ENCODE peak calls at places on chromosomes 4 and X, in five cellular contexts. O is sigmoid colon, J is A549, N is tibial nerve, A is prostate gland. B is an unnamed sample.
A peak's percentile ranks its signal among the peaks of the same experiment; 100 is the strongest.

GRCh38 chr4:26420903-26421302 is 69.4 kb downstream of the CCKAR start:
- DNase-seq in J (no peak), A (peak; percentile 38), N (no peak), O (no peak), B (no peak)

GRCh38 chr4:133151301-133151680 is 2.2 kb downstream of the PCDH10 start:
- DNase-seq in J (peak; percentile 24), N (no peak), O (peak; percentile 48), A (no peak), B (peak; percentile 17)

GRCh38 chr4:69025191-69025998 is 70.9 kb upstream of the UGT2B7 start:
- DNase-seq in A (no peak), J (peak; percentile 50), N (no peak), O (no peak), B (peak; percentile 56)

GRCh38 chr4:23332266-23332665 is 557.6 kb downstream of the PPARGC1A start:
- DNase-seq in A (no peak), N (no peak), O (no peak), J (no peak), B (no peak)

GRCh38 chrX:44698328-44698727 is 145.5 kb upstream of the DUSP21 start:
- DNase-seq in O (no peak), A (peak; percentile 9), J (peak; percentile 14), N (no peak), B (peak; percentile 55)

GRCh38 chr4:78292336-78292735 is 235.2 kb downstream of the FRAS1 start:
- DNase-seq in N (no peak), O (no peak), J (no peak), A (no peak), B (no peak)

GRCh38 chr4:4836044-4836443 is 23.4 kb upstream of the MSX1 start:
- DNase-seq in A (no peak), O (no peak), J (no peak), N (no peak), B (no peak)

GRCh38 chr4:101169044-101170014 is 178.0 kb downstream of the PPP3CA start:
- DNase-seq in O (peak; percentile 69), N (no peak), A (peak; percentile 18), J (peak; percentile 85), B (peak; percentile 71)

GRCh38 chr4:156946508-156947197 is 24.9 kb downstream of the PDGFC start:
- DNase-seq in A (no peak), N (no peak), J (peak; percentile 79), O (peak; percentile 79), B (no peak)

GRCh38 chr4:19402666-19403065 is 849.0 kb upstream of the SLIT2 start:
- DNase-seq in J (no peak), N (no peak), O (no peak), A (no peak), B (no peak)

GRCh38 chr4:6470502-6471302 is 1.7 kb downstream of the PPP2R2C start:
- DNase-seq in O (peak; percentile 75), N (no peak), J (peak; percentile 61), A (peak; percentile 33), B (peak; percentile 31)

GRCh38 chr4:73450398-73451004 is 14.5 kb downstream of the AFP start:
- DNase-seq in A (no peak), J (peak; percentile 73), N (no peak), O (no peak), B (peak; percentile 24)

GRCh38 chr4:131499139-131499873 is 1649.8 kb upstream of the PCDH10 start:
- DNase-seq in N (no peak), A (no peak), J (peak; percentile 12), O (no peak), B (no peak)

GRCh38 chr4:147975325-147975724 is 243.4 kb downstream of the ARHGAP10 start:
- DNase-seq in N (no peak), J (no peak), A (no peak), O (no peak), B (no peak)

GRCh38 chrX:123959281-123960063 is 2.0 kb upstream of the STAG2 start:
- DNase-seq in A (peak; percentile 24), J (peak; percentile 64), O (peak; percentile 81), N (peak; percentile 29), B (peak; percentile 50)

GRCh38 chrX:28177202-28177601 is 196.0 kb upstream of the DCAF8L1 start:
- DNase-seq in J (peak; percentile 2), N (no peak), O (no peak), A (no peak), B (no peak)

GRCh38 chr4:15912236-15912635 is 26.3 kb downstream of the FGFBP1 start:
- DNase-seq in A (no peak), J (no peak), N (no peak), O (no peak), B (no peak)

GRCh38 chrX:136574548-136574947 is 42.5 kb downstream of the VGLL1 start:
- DNase-seq in A (no peak), J (no peak), N (no peak), O (no peak), B (peak; percentile 11)

GRCh38 chrX:125131146-125131545 is 188.5 kb upstream of the TEX13C start:
- DNase-seq in O (no peak), A (no peak), N (no peak), J (peak; percentile 20), B (no peak)

GRCh38 chr4:15427715-15428114 is at the start of gene C1QTNF7:
- DNase-seq in O (no peak), N (no peak), A (no peak), J (no peak), B (no peak)

GRCh38 chr4:164648849-164649212 is 105.1 kb upstream of the SMIM31 start:
- DNase-seq in J (no peak), O (no peak), N (no peak), A (no peak), B (no peak)

GRCh38 chr4:11730545-11730944 is 301.9 kb upstream of the HS3ST1 start:
- DNase-seq in A (no peak), J (no peak), O (no peak), N (no peak), B (no peak)

GRCh38 chr4:102343964-102344519 is 1.2 kb downstream of the SLC39A8 start:
- DNase-seq in O (peak; percentile 77), A (peak; percentile 50), J (no peak), N (no peak), B (peak; percentile 79)

GRCh38 chr4:53592686-53593641 is 1.7 kb upstream of the LNX1 start:
- DNase-seq in J (peak; percentile 40), A (peak; percentile 72), O (no peak), N (no peak), B (peak; percentile 88)

GRCh38 chr4:10140866-10141759 is 24.5 kb upstream of the WDR1 start:
- DNase-seq in O (no peak), J (no peak), N (no peak), A (no peak), B (no peak)

GRCh38 chr4:110010797-110011196 is 98.1 kb downstream of the EGF start:
- DNase-seq in O (no peak), N (no peak), A (no peak), J (no peak), B (no peak)

GRCh38 chr4:84952004-84952403 is 14.5 kb downstream of the WDFY3 start:
- DNase-seq in A (peak; percentile 53), N (no peak), O (no peak), J (peak; percentile 66), B (no peak)

GRCh38 chr4:88054909-88055308 is 47.5 kb downstream of the PKD2 start:
- DNase-seq in N (no peak), A (peak; percentile 32), J (peak; percentile 72), O (no peak), B (peak; percentile 18)

GRCh38 chr4:128155231-128155855 is 94.2 kb downstream of the LARP1B start:
- DNase-seq in O (peak; percentile 61), N (no peak), J (no peak), A (no peak), B (no peak)

GRCh38 chr4:78602334-78602733 is 50.8 kb downstream of the ANXA3 start:
- DNase-seq in J (no peak), A (peak; percentile 14), O (no peak), N (no peak), B (no peak)

GRCh38 chr4:107069049-107069448 is 32.9 kb upstream of the DKK2 start:
- DNase-seq in J (no peak), A (no peak), N (no peak), O (no peak), B (no peak)

GRCh38 chr4:181676546-181676945 is 566.7 kb upstream of the TENM3 start:
- DNase-seq in N (no peak), A (no peak), J (no peak), O (no peak), B (no peak)

GRCh38 chr4:169618286-169618685 is 2.1 kb upstream of the CLCN3 start:
- DNase-seq in O (no peak), J (no peak), N (no peak), A (no peak), B (no peak)

GRCh38 chr4:109947457-109947856 is 34.8 kb downstream of the EGF start:
- DNase-seq in A (no peak), O (no peak), J (peak; percentile 34), N (no peak), B (no peak)

DNA sequence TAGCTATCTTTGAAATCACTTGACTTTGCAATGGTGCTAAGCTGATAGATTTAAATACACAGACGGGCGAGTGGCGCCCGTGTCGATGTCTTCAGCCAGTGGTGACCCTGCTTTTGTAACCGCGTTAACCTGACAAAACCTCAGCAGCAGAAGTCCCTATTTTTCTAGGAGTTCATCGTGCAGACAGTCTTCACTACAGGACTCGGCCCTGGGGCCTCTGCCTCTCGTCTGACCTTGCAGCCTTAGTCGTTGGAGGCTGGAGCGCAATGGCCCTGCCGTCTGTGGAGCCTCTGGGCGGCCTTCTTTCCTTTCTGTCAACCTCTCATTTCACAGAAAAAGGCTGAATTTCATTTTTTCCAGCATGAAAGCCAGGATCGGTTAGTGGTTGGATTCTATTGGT is 57.9 kb downstream of the CPLX1 start:
- DNase-seq in O (no peak), J (no peak), N (no peak), A (no peak), B (no peak)
- TF ChIP-seq POLR2A in O (no peak), J (no peak), N (no peak), A (no peak), B (no peak)

GRCh38 chr4:8101213-8101781 is 57.3 kb downstream of the ABLIM2 start:
- DNase-seq in N (peak; percentile 83), A (peak; percentile 58), O (peak; percentile 82), J (peak; percentile 55), B (no peak)
- H3K4me1 ChIP-seq in N (no peaks in the 10 kb centered on the region), A (no peaks in the 10 kb centered on the region), O (no peaks in the 10 kb centered on the region), J (peaks cover 20% of the 10 kb centered on the region), B (no peaks in the 10 kb centered on the region)

DNA sequence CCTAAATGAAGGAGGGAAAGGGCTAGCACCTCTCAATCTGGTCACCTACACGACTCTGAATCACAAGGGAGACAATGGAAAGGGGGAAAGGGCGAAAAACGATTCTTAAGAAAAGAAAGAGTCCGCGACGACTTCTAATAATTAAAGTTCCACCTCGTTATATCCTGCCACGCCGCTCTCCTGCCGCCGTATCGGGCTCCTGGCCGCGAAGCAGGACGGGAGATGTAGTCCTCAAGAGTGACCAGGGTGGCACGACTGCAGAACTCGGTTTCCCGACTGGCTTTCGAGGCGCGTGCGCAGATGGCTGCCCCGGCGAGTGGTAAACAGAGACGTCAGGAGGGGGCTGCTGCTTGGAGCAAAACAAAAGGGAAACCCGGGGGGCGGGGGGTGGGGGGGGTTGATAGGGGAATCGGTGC is at the start of gene FOXO4:
- DNase-seq in N (peak; percentile 74), A (peak; percentile 90), J (peak; percentile 87), O (peak; percentile 95), B (peak; percentile 95)
- TF ChIP-seq POLR2A in N (no peak), A (no peak), J (peak; percentile 67), O (no peak), B (no peak)

DNA sequence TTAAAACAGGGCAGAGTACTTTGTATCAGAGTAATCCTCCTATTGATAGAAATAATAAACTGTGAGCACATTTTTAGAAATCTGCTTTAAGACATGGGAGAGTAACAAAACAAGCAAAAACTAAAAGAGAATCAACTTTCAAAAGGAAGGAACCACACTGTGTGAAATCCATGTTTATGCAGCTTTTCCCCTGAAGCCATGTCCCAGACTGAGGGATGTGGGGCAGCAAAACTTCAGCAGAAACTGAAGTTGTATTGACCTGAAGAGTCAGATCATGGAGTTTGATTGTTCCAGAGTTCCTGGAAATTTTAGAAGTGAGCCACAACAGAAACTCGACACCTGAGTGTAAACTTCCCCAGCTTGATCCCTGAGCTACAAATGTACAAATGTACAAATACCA is 53.2 kb downstream of the COMMD8 start:
- DNase-seq in A (no peak), J (no peak), N (no peak), O (no peak), B (no peak)
- H3K4me1 ChIP-seq in A (no peaks in the 10 kb centered on the region), J (no peaks in the 10 kb centered on the region), N (no peaks in the 10 kb centered on the region), O (no peaks in the 10 kb centered on the region), B (no peaks in the 10 kb centered on the region)